ENCODE peak calls at places on chromosome 12, in six cellular contexts. One of them, this sample, is unnamed.

GRCh38 chr12:45268672-45269406 is 52.9 kb downstream of the ANO6 start:
- DNase-seq in H1: no peak
- DNase-seq in HCT116: peak
- DNase-seq in K562: peak
- DNase-seq in HepG2: peak
- DNase-seq in GM12878: no peak
- DNase-seq in this sample: no peak

GRCh38 chr12:81284137-81284536 is 206.3 kb downstream of the ACSS3 start:
- DNase-seq in HepG2: no peak
- DNase-seq in GM12878: no peak
- DNase-seq in H1: no peak
- DNase-seq in HCT116: no peak
- DNase-seq in K562: no peak
- DNase-seq in this sample: no peak

GRCh38 chr12:108596854-108597558 is 878 bp downstream of the TMEM119 start:
- DNase-seq in H1: no peak
- DNase-seq in HCT116: no peak
- DNase-seq in GM12878: no peak
- DNase-seq in HepG2: no peak
- DNase-seq in K562: no peak
- DNase-seq in this sample: no peak

GRCh38 chr12:116116650-116117424 is 160.7 kb downstream of the MED13L start:
- DNase-seq in GM12878: no peak
- DNase-seq in HepG2: no peak
- DNase-seq in HCT116: no peak
- DNase-seq in K562: no peak
- DNase-seq in H1: no peak
- DNase-seq in this sample: no peak

GRCh38 chr12:115623764-115624334 is 653.6 kb downstream of the MED13L start:
- DNase-seq in HepG2: no peak
- DNase-seq in GM12878: no peak
- DNase-seq in K562: no peak
- DNase-seq in HCT116: no peak
- DNase-seq in H1: peak
- DNase-seq in this sample: peak

GRCh38 chr12:75722714-75723200 is 211.3 kb upstream of the KRR1 start:
- DNase-seq in HCT116: peak
- DNase-seq in H1: no peak
- DNase-seq in HepG2: peak
- DNase-seq in K562: peak
- DNase-seq in GM12878: peak
- DNase-seq in this sample: no peak

GRCh38 chr12:96236221-96236822 is 42.1 kb downstream of the ELK3 start:
- DNase-seq in HCT116: no peak
- DNase-seq in GM12878: no peak
- DNase-seq in K562: no peak
- DNase-seq in HepG2: no peak
- DNase-seq in H1: no peak
- DNase-seq in this sample: no peak

GRCh38 chr12:83821967-83822366 is 1090.6 kb downstream of the SLC6A15 start:
- DNase-seq in HepG2: no peak
- DNase-seq in K562: no peak
- DNase-seq in H1: no peak
- DNase-seq in HCT116: no peak
- DNase-seq in GM12878: no peak
- DNase-seq in this sample: no peak

GRCh38 chr12:28415755-28416154 is 225.5 kb downstream of the CCDC91 start:
- DNase-seq in GM12878: no peak
- DNase-seq in HepG2: no peak
- DNase-seq in HCT116: no peak
- DNase-seq in H1: no peak
- DNase-seq in K562: peak
- DNase-seq in this sample: peak

GRCh38 chr12:89324437-89324836 is 27.9 kb downstream of the DUSP6 start:
- DNase-seq in HCT116: no peak
- DNase-seq in HepG2: no peak
- DNase-seq in H1: no peak
- DNase-seq in K562: no peak
- DNase-seq in GM12878: no peak
- DNase-seq in this sample: no peak

GRCh38 chr12:89448526-89448925 is 76.1 kb downstream of the GALNT4 start:
- DNase-seq in K562: no peak
- DNase-seq in GM12878: no peak
- DNase-seq in HCT116: no peak
- DNase-seq in HepG2: no peak
- DNase-seq in H1: no peak
- DNase-seq in this sample: no peak

GRCh38 chr12:108097160-108097911 is 31.8 kb upstream of the WSCD2 start:
- DNase-seq in HepG2: no peak
- DNase-seq in HCT116: no peak
- DNase-seq in K562: no peak
- DNase-seq in GM12878: no peak
- DNase-seq in H1: no peak
- DNase-seq in this sample: no peak

GRCh38 chr12:6236641-6236940 is 36.4 kb downstream of the CD9 start:
- DNase-seq in HepG2: no peak
- DNase-seq in H1: no peak
- DNase-seq in GM12878: no peak
- DNase-seq in K562: no peak
- DNase-seq in HCT116: no peak
- DNase-seq in this sample: no peak

GRCh38 chr12:122886851-122887816 is 8.8 kb downstream of the VPS37B start:
- DNase-seq in HepG2: no peak
- DNase-seq in HCT116: peak
- DNase-seq in GM12878: peak
- DNase-seq in K562: peak
- DNase-seq in H1: no peak
- DNase-seq in this sample: no peak

GRCh38 chr12:619346-619745 is 43.9 kb downstream of the NINJ2 start:
- DNase-seq in K562: no peak
- DNase-seq in HCT116: no peak
- DNase-seq in HepG2: no peak
- DNase-seq in GM12878: no peak
- DNase-seq in H1: no peak
- DNase-seq in this sample: no peak

GRCh38 chr12:89179983-89180382 is 172.3 kb downstream of the DUSP6 start:
- DNase-seq in GM12878: no peak
- DNase-seq in HCT116: no peak
- DNase-seq in HepG2: no peak
- DNase-seq in K562: peak
- DNase-seq in H1: no peak
- DNase-seq in this sample: no peak

GRCh38 chr12:87086118-87086891 is 830.1 kb upstream of the MGAT4C start:
- DNase-seq in HepG2: no peak
- DNase-seq in HCT116: no peak
- DNase-seq in GM12878: no peak
- DNase-seq in H1: no peak
- DNase-seq in K562: no peak
- DNase-seq in this sample: no peak

GRCh38 chr12:174596-174995 is 39.4 kb downstream of the SLC6A12 start:
- DNase-seq in H1: no peak
- DNase-seq in HepG2: no peak
- DNase-seq in K562: no peak
- DNase-seq in GM12878: no peak
- DNase-seq in HCT116: no peak
- DNase-seq in this sample: no peak

GRCh38 chr12:131104464-131105350 is 151.0 kb downstream of the ADGRD1 start:
- DNase-seq in K562: peak
- DNase-seq in H1: peak
- DNase-seq in HepG2: peak
- DNase-seq in GM12878: no peak
- DNase-seq in HCT116: peak
- DNase-seq in this sample: peak

GRCh38 chr12:11727133-11727664 is 77.7 kb downstream of the ETV6 start:
- DNase-seq in K562: no peak
- DNase-seq in HCT116: no peak
- DNase-seq in H1: no peak
- DNase-seq in GM12878: peak
- DNase-seq in HepG2: peak
- DNase-seq in this sample: no peak

GRCh38 chr12:29039013-29039412 is 110.1 kb upstream of the FAR2 start:
- DNase-seq in GM12878: no peak
- DNase-seq in HCT116: no peak
- DNase-seq in HepG2: no peak
- DNase-seq in K562: no peak
- DNase-seq in H1: no peak
- DNase-seq in this sample: no peak

GRCh38 chr12:17665839-17666238 is 424.2 kb downstream of the RERGL start:
- DNase-seq in H1: no peak
- DNase-seq in HepG2: no peak
- DNase-seq in K562: no peak
- DNase-seq in HCT116: no peak
- DNase-seq in GM12878: no peak
- DNase-seq in this sample: no peak

GRCh38 chr12:17666641-17667324 is 423.2 kb downstream of the RERGL start:
- DNase-seq in HCT116: no peak
- DNase-seq in K562: no peak
- DNase-seq in HepG2: no peak
- DNase-seq in H1: no peak
- DNase-seq in GM12878: no peak
- DNase-seq in this sample: no peak

DNA sequence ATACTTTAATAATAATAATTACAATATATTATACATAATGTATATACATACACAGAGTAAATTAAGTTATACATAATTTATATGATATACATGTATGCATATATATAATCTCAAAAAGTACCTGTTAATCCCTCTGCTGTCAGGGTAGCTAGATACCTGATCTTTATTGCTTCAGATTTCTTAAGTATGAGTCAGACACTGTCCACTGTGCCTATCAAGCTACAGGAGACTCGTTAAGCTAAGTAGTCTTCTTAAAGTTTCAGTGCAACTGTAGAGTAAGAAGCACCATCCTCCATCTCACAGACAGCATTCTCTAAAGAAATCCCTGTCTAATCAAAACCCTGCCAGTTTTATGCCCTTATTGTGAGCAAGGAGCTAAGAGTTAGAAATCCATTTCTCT is 428.7 kb downstream of the RERGL start:
- DNase-seq in HCT116: no peak
- DNase-seq in GM12878: no peak
- DNase-seq in K562: no peak
- DNase-seq in HepG2: no peak
- DNase-seq in H1: no peak
- DNase-seq in this sample: no peak
- TF ChIP-seq YY1 in HCT116: no peak
- TF ChIP-seq YY1 in GM12878: no peak
- TF ChIP-seq YY1 in K562: no peak
- TF ChIP-seq YY1 in HepG2: no peak
- TF ChIP-seq YY1 in H1: no peak
- TF ChIP-seq YY1 in this sample: no peak

DNA sequence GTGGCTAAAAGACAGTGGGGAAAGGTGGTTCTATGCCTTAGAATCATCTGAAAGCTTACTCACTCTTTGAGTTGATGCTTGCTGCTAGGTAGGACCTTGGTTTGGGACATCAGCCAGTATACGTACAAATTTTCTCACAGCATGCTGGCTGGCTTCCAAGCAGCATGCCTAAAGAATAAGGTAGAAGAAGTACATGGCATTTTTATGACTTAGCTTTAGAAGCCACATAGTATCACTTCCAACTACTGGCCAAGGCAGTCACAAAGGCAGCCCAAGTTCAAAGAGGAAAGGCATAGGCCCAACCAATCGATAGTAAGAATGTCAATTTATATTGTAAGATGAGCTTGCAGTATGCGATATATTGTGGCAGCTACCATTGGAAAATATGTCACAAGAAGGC is 284.2 kb upstream of the CAND1 start:
- DNase-seq in HCT116: no peak
- DNase-seq in HepG2: no peak
- DNase-seq in H1: no peak
- DNase-seq in K562: no peak
- DNase-seq in GM12878: no peak
- DNase-seq in this sample: no peak
- TF ChIP-seq ZNF274 in HCT116: no peak
- TF ChIP-seq ZNF274 in HepG2: no peak
- TF ChIP-seq ZNF274 in H1: no peak
- TF ChIP-seq ZNF274 in K562: no peak
- TF ChIP-seq ZNF274 in GM12878: no peak
- TF ChIP-seq ZNF274 in this sample: no peak

GRCh38 chr12:32266756-32267155 is 132.6 kb upstream of the FGD4 start:
- DNase-seq in HCT116: no peak
- DNase-seq in HepG2: no peak
- DNase-seq in K562: no peak
- DNase-seq in GM12878: no peak
- DNase-seq in H1: no peak
- DNase-seq in this sample: no peak

GRCh38 chr12:32264995-32265394 is 134.4 kb upstream of the FGD4 start:
- DNase-seq in K562: no peak
- DNase-seq in GM12878: no peak
- DNase-seq in H1: no peak
- DNase-seq in HCT116: no peak
- DNase-seq in HepG2: no peak
- DNase-seq in this sample: no peak

GRCh38 chr12:32265461-32265860 is 133.9 kb upstream of the FGD4 start:
- DNase-seq in HCT116: no peak
- DNase-seq in GM12878: no peak
- DNase-seq in HepG2: no peak
- DNase-seq in H1: no peak
- DNase-seq in K562: no peak
- DNase-seq in this sample: no peak

GRCh38 chr12:32261638-32262037 is 137.7 kb upstream of the FGD4 start:
- DNase-seq in H1: no peak
- DNase-seq in HepG2: peak
- DNase-seq in HCT116: no peak
- DNase-seq in K562: peak
- DNase-seq in GM12878: no peak
- DNase-seq in this sample: peak

DNA sequence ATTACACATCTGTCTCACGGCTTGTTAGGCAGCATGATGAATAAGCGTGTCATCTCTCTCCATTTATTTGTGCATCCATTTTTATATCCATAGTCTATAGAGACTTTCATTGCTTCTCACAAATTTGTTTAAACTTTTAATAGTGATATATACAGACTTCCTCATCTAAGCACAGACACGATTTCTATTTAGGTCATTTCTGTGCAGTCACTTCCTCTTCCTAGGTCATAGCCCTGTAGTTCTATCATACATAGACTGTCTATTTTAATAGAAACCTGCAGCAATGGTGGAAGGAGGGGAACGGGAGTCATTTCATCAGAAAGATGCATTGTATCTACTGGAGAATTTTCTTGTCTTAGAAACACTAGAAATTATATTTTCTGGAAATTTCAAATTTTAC is 133.4 kb upstream of the FGD4 start:
- DNase-seq in HepG2: no peak
- DNase-seq in GM12878: no peak
- DNase-seq in HCT116: no peak
- DNase-seq in H1: no peak
- DNase-seq in K562: no peak
- DNase-seq in this sample: no peak
- H3K4me3 ChIP-seq in HepG2: no peak
- H3K4me3 ChIP-seq in GM12878: no peak
- H3K4me3 ChIP-seq in HCT116: no peak
- H3K4me3 ChIP-seq in H1: no peak
- H3K4me3 ChIP-seq in K562: no peak
- H3K4me3 ChIP-seq in this sample: no peak

GRCh38 chr12:126545411-126545810 is 1480.2 kb downstream of the AACS start:
- DNase-seq in HepG2: no peak
- DNase-seq in H1: no peak
- DNase-seq in HCT116: no peak
- DNase-seq in GM12878: no peak
- DNase-seq in K562: no peak
- DNase-seq in this sample: no peak

GRCh38 chr12:126551882-126552281 is 1486.6 kb downstream of the AACS start:
- DNase-seq in HCT116: no peak
- DNase-seq in GM12878: no peak
- DNase-seq in HepG2: no peak
- DNase-seq in H1: no peak
- DNase-seq in K562: no peak
- DNase-seq in this sample: no peak

GRCh38 chr12:126547905-126548304 is 1482.7 kb downstream of the AACS start:
- DNase-seq in HepG2: no peak
- DNase-seq in H1: no peak
- DNase-seq in GM12878: no peak
- DNase-seq in HCT116: no peak
- DNase-seq in K562: no peak
- DNase-seq in this sample: no peak
- TF ChIP-seq YY1 in HepG2: no peak
- TF ChIP-seq YY1 in H1: no peak
- TF ChIP-seq YY1 in GM12878: no peak
- TF ChIP-seq YY1 in HCT116: no peak
- TF ChIP-seq YY1 in K562: no peak
- TF ChIP-seq YY1 in this sample: no peak